ENCODE peak calls at places on chromosomes 2 and 18, in six cellular contexts. One of them, this sample, is unnamed.

GRCh38 chr2:26968001-26968400 is 2.4 kb upstream of the MAPRE3 start:
- DNase-seq in GM12891: no peak
- DNase-seq in K562: no peak
- DNase-seq in HepG2: no peak
- DNase-seq in GM12878: no peak
- DNase-seq in H1: no peak
- DNase-seq in this sample: no peak

GRCh38 chr2:237700583-237701032 is 73.2 kb downstream of the LRRFIP1 start:
- DNase-seq in GM12891: no peak
- DNase-seq in K562: no peak
- DNase-seq in HepG2: no peak
- DNase-seq in GM12878: peak
- DNase-seq in H1: no peak
- DNase-seq in this sample: no peak

GRCh38 chr18:59249186-59249774 is 24.0 kb downstream of the RAX start:
- DNase-seq in GM12891: peak
- DNase-seq in K562: peak
- DNase-seq in HepG2: peak
- DNase-seq in GM12878: no peak
- DNase-seq in H1: no peak
- DNase-seq in this sample: no peak

GRCh38 chr18:58886864-58887612 is 22.4 kb downstream of the ZNF532 start:
- DNase-seq in GM12891: no peak
- DNase-seq in K562: no peak
- DNase-seq in HepG2: no peak
- DNase-seq in GM12878: no peak
- DNase-seq in H1: no peak
- DNase-seq in this sample: no peak

GRCh38 chr2:219541611-219542180 is 1.9 kb downstream of the CHPF start:
- DNase-seq in GM12891: peak
- DNase-seq in K562: peak
- DNase-seq in HepG2: peak
- DNase-seq in GM12878: peak
- DNase-seq in H1: peak
- DNase-seq in this sample: peak

GRCh38 chr2:237718277-237718634 is 80.3 kb upstream of the RBM44 start:
- DNase-seq in GM12891: no peak
- DNase-seq in K562: no peak
- DNase-seq in HepG2: no peak
- DNase-seq in GM12878: no peak
- DNase-seq in H1: no peak
- DNase-seq in this sample: no peak

GRCh38 chr18:67938691-67939090 is 422.2 kb upstream of the DSEL start:
- DNase-seq in GM12891: no peak
- DNase-seq in K562: no peak
- DNase-seq in HepG2: no peak
- DNase-seq in GM12878: no peak
- DNase-seq in H1: no peak
- DNase-seq in this sample: no peak

GRCh38 chr2:96869824-96870630 is at the start of gene SEMA4C:
- DNase-seq in GM12891: peak
- DNase-seq in K562: peak
- DNase-seq in HepG2: no peak
- DNase-seq in GM12878: no peak
- DNase-seq in H1: no peak
- DNase-seq in this sample: no peak

GRCh38 chr2:197708331-197708730 is 3.2 kb downstream of the MARS2 start:
- DNase-seq in GM12891: no peak
- DNase-seq in K562: no peak
- DNase-seq in HepG2: peak
- DNase-seq in GM12878: no peak
- DNase-seq in H1: no peak
- DNase-seq in this sample: no peak

GRCh38 chr2:62785810-62786593 is 80.5 kb downstream of the EHBP1 start:
- DNase-seq in GM12891: no peak
- DNase-seq in K562: no peak
- DNase-seq in HepG2: no peak
- DNase-seq in GM12878: no peak
- DNase-seq in H1: no peak
- DNase-seq in this sample: no peak

GRCh38 chr2:12296120-12296519 is 420.6 kb upstream of the TRIB2 start:
- DNase-seq in GM12891: no peak
- DNase-seq in K562: no peak
- DNase-seq in HepG2: no peak
- DNase-seq in GM12878: no peak
- DNase-seq in H1: no peak
- DNase-seq in this sample: no peak

GRCh38 chr18:74834424-74835309 is 237.0 kb downstream of the ZNF407 start:
- DNase-seq in GM12891: no peak
- DNase-seq in K562: no peak
- DNase-seq in HepG2: peak
- DNase-seq in GM12878: no peak
- DNase-seq in H1: no peak
- DNase-seq in this sample: no peak

GRCh38 chr2:130376433-130377293 is 20.8 kb downstream of the PTPN18 start:
- DNase-seq in GM12891: no peak
- DNase-seq in K562: no peak
- DNase-seq in HepG2: peak
- DNase-seq in GM12878: peak
- DNase-seq in H1: no peak
- DNase-seq in this sample: no peak

GRCh38 chr2:120786559-120786960 is 50.9 kb downstream of the GLI2 start:
- DNase-seq in GM12891: no peak
- DNase-seq in K562: no peak
- DNase-seq in HepG2: no peak
- DNase-seq in GM12878: no peak
- DNase-seq in H1: peak
- DNase-seq in this sample: no peak

GRCh38 chr18:6835345-6835744 is 105.8 kb downstream of the ARHGAP28 start:
- DNase-seq in GM12891: no peak
- DNase-seq in K562: no peak
- DNase-seq in HepG2: peak
- DNase-seq in GM12878: no peak
- DNase-seq in H1: no peak
- DNase-seq in this sample: no peak

GRCh38 chr2:9225806-9226205 is 19.2 kb downstream of the ASAP2 start:
- DNase-seq in GM12891: no peak
- DNase-seq in K562: no peak
- DNase-seq in HepG2: no peak
- DNase-seq in GM12878: no peak
- DNase-seq in H1: no peak
- DNase-seq in this sample: no peak

GRCh38 chr2:18149660-18150246 is 271.3 kb downstream of the KCNS3 start:
- DNase-seq in GM12891: peak
- DNase-seq in K562: no peak
- DNase-seq in HepG2: peak
- DNase-seq in GM12878: no peak
- DNase-seq in H1: no peak
- DNase-seq in this sample: no peak

GRCh38 chr2:232588031-232588430 is 37.5 kb downstream of the EIF4E2 start:
- DNase-seq in GM12891: no peak
- DNase-seq in K562: no peak
- DNase-seq in HepG2: no peak
- DNase-seq in GM12878: no peak
- DNase-seq in H1: no peak
- DNase-seq in this sample: no peak

GRCh38 chr2:113155331-113155730 is 18.4 kb upstream of the PSD4 start:
- DNase-seq in GM12891: no peak
- DNase-seq in K562: no peak
- DNase-seq in HepG2: no peak
- DNase-seq in GM12878: no peak
- DNase-seq in H1: no peak
- DNase-seq in this sample: no peak

GRCh38 chr2:113158884-113159553 is 14.8 kb upstream of the PSD4 start:
- DNase-seq in GM12891: no peak
- DNase-seq in K562: no peak
- DNase-seq in HepG2: no peak
- DNase-seq in GM12878: no peak
- DNase-seq in H1: no peak
- DNase-seq in this sample: no peak

GRCh38 chr2:113157897-113158753 is 15.6 kb upstream of the PSD4 start:
- DNase-seq in GM12891: no peak
- DNase-seq in K562: no peak
- DNase-seq in HepG2: no peak
- DNase-seq in GM12878: no peak
- DNase-seq in H1: no peak
- DNase-seq in this sample: no peak

GRCh38 chr2:113156278-113157107 is 17.3 kb upstream of the PSD4 start:
- DNase-seq in GM12891: no peak
- DNase-seq in K562: no peak
- DNase-seq in HepG2: peak
- DNase-seq in GM12878: no peak
- DNase-seq in H1: no peak
- DNase-seq in this sample: no peak

DNA sequence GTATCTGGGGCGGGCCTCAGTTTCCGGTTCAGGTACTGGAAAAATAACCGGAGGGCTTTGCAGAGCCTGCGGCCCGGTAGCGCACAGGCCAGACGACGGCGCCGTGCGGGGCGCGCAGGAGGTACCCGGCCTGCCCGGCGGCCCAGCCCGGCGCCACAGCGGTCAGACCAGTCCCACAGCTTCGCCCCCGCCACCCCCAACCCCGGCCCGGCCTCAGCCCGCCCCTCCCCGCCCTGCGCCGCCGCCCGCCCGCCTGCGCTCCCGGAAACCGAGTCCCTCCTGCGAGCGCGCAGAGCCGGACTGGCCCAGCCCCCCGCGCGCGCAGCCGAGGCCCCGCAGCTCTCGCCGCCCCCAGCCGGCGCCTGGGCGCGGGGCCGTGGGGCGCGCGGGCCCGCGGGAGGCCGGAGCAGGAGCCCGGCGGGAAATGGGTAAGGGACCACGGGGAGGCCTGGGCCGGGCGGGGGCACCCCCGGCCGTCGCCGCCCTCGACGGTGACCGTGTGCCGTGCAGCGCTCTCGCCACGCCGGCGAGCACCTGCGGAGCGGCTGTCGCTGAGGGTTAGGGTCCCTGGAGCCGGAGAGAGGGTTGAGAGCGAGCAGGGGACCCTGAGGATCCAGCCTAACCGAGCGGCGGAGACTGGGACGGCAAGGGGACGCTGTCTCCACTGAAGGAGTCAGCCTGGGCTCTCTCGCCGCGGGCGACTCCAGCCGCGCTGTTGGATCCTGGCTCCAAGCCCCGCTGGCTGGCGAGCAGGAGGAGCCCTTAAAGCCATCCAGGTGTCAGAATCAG is 16.5 kb upstream of the PSD4 start:
- DNase-seq in GM12891: peak
- DNase-seq in K562: peak
- DNase-seq in HepG2: no peak
- DNase-seq in GM12878: no peak
- DNase-seq in H1: no peak
- DNase-seq in this sample: peak
- TF ChIP-seq POLR2A in GM12891: no peak
- TF ChIP-seq POLR2A in K562: no peak
- TF ChIP-seq POLR2A in HepG2: no peak
- TF ChIP-seq POLR2A in GM12878: no peak
- TF ChIP-seq POLR2A in H1: no peak
- TF ChIP-seq POLR2A in this sample: no peak

GRCh38 chr2:181754136-181754535 is 73.8 kb upstream of the NEUROD1 start:
- DNase-seq in GM12891: no peak
- DNase-seq in K562: no peak
- DNase-seq in HepG2: no peak
- DNase-seq in GM12878: no peak
- DNase-seq in H1: no peak
- DNase-seq in this sample: no peak
- TF ChIP-seq POLR2AphosphoS5 in GM12891: no peak
- TF ChIP-seq POLR2AphosphoS5 in K562: no peak
- TF ChIP-seq POLR2AphosphoS5 in HepG2: no peak
- TF ChIP-seq POLR2AphosphoS5 in GM12878: no peak
- TF ChIP-seq POLR2AphosphoS5 in H1: no peak
- TF ChIP-seq POLR2AphosphoS5 in this sample: no peak

GRCh38 chr2:210429403-210430137 is 47.0 kb downstream of the LANCL1 start:
- DNase-seq in GM12891: no peak
- DNase-seq in K562: no peak
- DNase-seq in HepG2: no peak
- DNase-seq in GM12878: no peak
- DNase-seq in H1: no peak
- DNase-seq in this sample: no peak

GRCh38 chr2:210428415-210429179 is 48.0 kb downstream of the LANCL1 start:
- DNase-seq in GM12891: no peak
- DNase-seq in K562: no peak
- DNase-seq in HepG2: no peak
- DNase-seq in GM12878: no peak
- DNase-seq in H1: no peak
- DNase-seq in this sample: no peak

GRCh38 chr2:210432633-210433032 is 43.9 kb downstream of the LANCL1 start:
- DNase-seq in GM12891: no peak
- DNase-seq in K562: no peak
- DNase-seq in HepG2: no peak
- DNase-seq in GM12878: no peak
- DNase-seq in H1: no peak
- DNase-seq in this sample: no peak
- TF ChIP-seq TAF1 in GM12891: no peak
- TF ChIP-seq TAF1 in K562: no peak
- TF ChIP-seq TAF1 in HepG2: no peak
- TF ChIP-seq TAF1 in GM12878: no peak
- TF ChIP-seq TAF1 in H1: no peak
- TF ChIP-seq TAF1 in this sample: no peak

GRCh38 chr2:37653093-37653492 is 18.3 kb downstream of the CDC42EP3 start:
- DNase-seq in GM12891: no peak
- DNase-seq in K562: no peak
- DNase-seq in HepG2: no peak
- DNase-seq in GM12878: no peak
- DNase-seq in H1: no peak
- DNase-seq in this sample: no peak

GRCh38 chr2:37654419-37654818 is 17.0 kb downstream of the CDC42EP3 start:
- DNase-seq in GM12891: no peak
- DNase-seq in K562: no peak
- DNase-seq in HepG2: no peak
- DNase-seq in GM12878: no peak
- DNase-seq in H1: no peak
- DNase-seq in this sample: no peak

GRCh38 chr2:37655442-37655841 is 16.0 kb downstream of the CDC42EP3 start:
- DNase-seq in GM12891: no peak
- DNase-seq in K562: no peak
- DNase-seq in HepG2: no peak
- DNase-seq in GM12878: no peak
- DNase-seq in H1: no peak
- DNase-seq in this sample: no peak

GRCh38 chr2:37654932-37655331 is 16.5 kb downstream of the CDC42EP3 start:
- DNase-seq in GM12891: peak
- DNase-seq in K562: no peak
- DNase-seq in HepG2: no peak
- DNase-seq in GM12878: peak
- DNase-seq in H1: no peak
- DNase-seq in this sample: peak

DNA sequence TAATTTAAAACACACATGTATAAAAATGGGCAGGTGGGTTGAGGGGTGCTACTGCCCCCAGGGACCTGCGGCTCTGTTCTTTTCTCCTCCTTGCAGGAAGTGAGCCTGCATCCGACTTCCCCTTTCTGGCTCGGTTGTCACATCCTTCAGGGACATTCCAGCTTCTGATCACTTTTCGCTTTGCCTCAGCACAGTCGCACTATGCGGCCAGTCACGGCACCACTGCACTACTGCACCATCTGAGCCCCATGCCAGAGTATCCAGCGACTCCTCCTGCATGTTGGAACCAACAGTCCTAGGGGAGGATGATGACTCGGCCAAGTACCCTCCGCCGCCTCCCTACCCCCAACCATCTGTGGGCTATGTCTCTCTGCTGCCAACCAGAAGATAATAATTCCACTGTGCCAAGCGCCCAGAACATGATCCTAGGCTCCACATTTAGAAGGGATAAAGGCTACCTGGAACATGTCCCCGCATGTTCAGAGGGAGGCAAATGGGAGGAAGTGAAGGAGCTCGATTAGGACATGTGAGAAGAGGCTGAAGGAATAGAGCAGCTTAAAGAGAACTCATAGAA is 17.6 kb downstream of the CDC42EP3 start:
- DNase-seq in GM12891: no peak
- DNase-seq in K562: no peak
- DNase-seq in HepG2: no peak
- DNase-seq in GM12878: peak
- DNase-seq in H1: no peak
- DNase-seq in this sample: no peak
- TF ChIP-seq POLR2A in GM12891: peak
- TF ChIP-seq POLR2A in K562: no peak
- TF ChIP-seq POLR2A in HepG2: no peak
- TF ChIP-seq POLR2A in GM12878: peak
- TF ChIP-seq POLR2A in H1: no peak
- TF ChIP-seq POLR2A in this sample: peak

This sample was measured in GM12892.